ENCODE peak calls at places on chromosome 22, in nine cellular contexts. One of them, this sample, is unnamed.

GRCh38 chr22:32799516-32799915 is 2.0 kb upstream of the TIMP3 start:
- DNase-seq in kidney: no peak
- DNase-seq in brain microvascular endothelial cell: no peak
- DNase-seq in lower lobe of right lung: no peak
- DNase-seq in fibroblast of mammary gland: no peak
- DNase-seq in AG09309: no peak
- DNase-seq in progenitor cell of endocrine pancreas: no peak
- DNase-seq in cardiac fibroblast: no peak
- DNase-seq in heart right ventricle: no peak
- DNase-seq in this sample: no peak

GRCh38 chr22:24554316-24555159 is at the start of gene GUCD1:
- DNase-seq in kidney: no peak
- DNase-seq in brain microvascular endothelial cell: peak
- DNase-seq in lower lobe of right lung: peak
- DNase-seq in fibroblast of mammary gland: peak
- DNase-seq in AG09309: no peak
- DNase-seq in progenitor cell of endocrine pancreas: no peak
- DNase-seq in cardiac fibroblast: peak
- DNase-seq in heart right ventricle: no peak
- DNase-seq in this sample: no peak

GRCh38 chr22:37117092-37117491 is 7.6 kb upstream of the TMPRSS6 start:
- DNase-seq in kidney: no peak
- DNase-seq in brain microvascular endothelial cell: no peak
- DNase-seq in lower lobe of right lung: no peak
- DNase-seq in fibroblast of mammary gland: no peak
- DNase-seq in AG09309: no peak
- DNase-seq in progenitor cell of endocrine pancreas: no peak
- DNase-seq in cardiac fibroblast: no peak
- DNase-seq in heart right ventricle: no peak
- DNase-seq in this sample: no peak

GRCh38 chr22:27213291-27213690 is 555.9 kb downstream of the MIAT start:
- DNase-seq in kidney: no peak
- DNase-seq in brain microvascular endothelial cell: no peak
- DNase-seq in lower lobe of right lung: no peak
- DNase-seq in fibroblast of mammary gland: no peak
- DNase-seq in AG09309: no peak
- DNase-seq in progenitor cell of endocrine pancreas: no peak
- DNase-seq in cardiac fibroblast: no peak
- DNase-seq in heart right ventricle: no peak
- DNase-seq in this sample: no peak

GRCh38 chr22:30742291-30743256 is 47.9 kb downstream of the OSBP2 start:
- DNase-seq in kidney: no peak
- DNase-seq in brain microvascular endothelial cell: no peak
- DNase-seq in lower lobe of right lung: no peak
- DNase-seq in fibroblast of mammary gland: peak
- DNase-seq in AG09309: no peak
- DNase-seq in progenitor cell of endocrine pancreas: no peak
- DNase-seq in cardiac fibroblast: no peak
- DNase-seq in heart right ventricle: no peak
- DNase-seq in this sample: no peak

GRCh38 chr22:17057959-17058814 is 26.6 kb upstream of the IL17RA start:
- DNase-seq in kidney: no peak
- DNase-seq in brain microvascular endothelial cell: peak
- DNase-seq in lower lobe of right lung: peak
- DNase-seq in fibroblast of mammary gland: peak
- DNase-seq in AG09309: peak
- DNase-seq in progenitor cell of endocrine pancreas: peak
- DNase-seq in cardiac fibroblast: peak
- DNase-seq in heart right ventricle: peak
- DNase-seq in this sample: no peak

GRCh38 chr22:32721328-32722180 is 80.0 kb upstream of the TIMP3 start:
- DNase-seq in kidney: no peak
- DNase-seq in brain microvascular endothelial cell: no peak
- DNase-seq in lower lobe of right lung: no peak
- DNase-seq in fibroblast of mammary gland: no peak
- DNase-seq in AG09309: no peak
- DNase-seq in progenitor cell of endocrine pancreas: no peak
- DNase-seq in cardiac fibroblast: no peak
- DNase-seq in heart right ventricle: no peak
- DNase-seq in this sample: no peak

GRCh38 chr22:24699861-24700260 is 74.7 kb downstream of the PIWIL3 start:
- DNase-seq in kidney: no peak
- DNase-seq in brain microvascular endothelial cell: no peak
- DNase-seq in lower lobe of right lung: no peak
- DNase-seq in fibroblast of mammary gland: no peak
- DNase-seq in AG09309: no peak
- DNase-seq in progenitor cell of endocrine pancreas: no peak
- DNase-seq in cardiac fibroblast: no peak
- DNase-seq in heart right ventricle: no peak
- DNase-seq in this sample: no peak

GRCh38 chr22:23263651-23264555 is 83.6 kb downstream of the BCR start:
- DNase-seq in kidney: peak
- DNase-seq in brain microvascular endothelial cell: no peak
- DNase-seq in lower lobe of right lung: no peak
- DNase-seq in fibroblast of mammary gland: peak
- DNase-seq in AG09309: no peak
- DNase-seq in progenitor cell of endocrine pancreas: no peak
- DNase-seq in cardiac fibroblast: no peak
- DNase-seq in heart right ventricle: no peak
- DNase-seq in this sample: no peak

GRCh38 chr22:16988257-16988656 is 19.8 kb downstream of the GAB4 start:
- DNase-seq in kidney: no peak
- DNase-seq in brain microvascular endothelial cell: no peak
- DNase-seq in lower lobe of right lung: no peak
- DNase-seq in fibroblast of mammary gland: no peak
- DNase-seq in AG09309: no peak
- DNase-seq in progenitor cell of endocrine pancreas: no peak
- DNase-seq in cardiac fibroblast: no peak
- DNase-seq in heart right ventricle: no peak
- DNase-seq in this sample: peak

GRCh38 chr22:46064966-46065666 is 85.2 kb upstream of the PPARA start:
- DNase-seq in kidney: no peak
- DNase-seq in brain microvascular endothelial cell: no peak
- DNase-seq in lower lobe of right lung: no peak
- DNase-seq in fibroblast of mammary gland: peak
- DNase-seq in AG09309: no peak
- DNase-seq in progenitor cell of endocrine pancreas: no peak
- DNase-seq in cardiac fibroblast: no peak
- DNase-seq in heart right ventricle: no peak
- DNase-seq in this sample: no peak

GRCh38 chr22:46501701-46502100 is 35.7 kb downstream of the CELSR1 start:
- DNase-seq in kidney: no peak
- DNase-seq in brain microvascular endothelial cell: peak
- DNase-seq in lower lobe of right lung: no peak
- DNase-seq in fibroblast of mammary gland: peak
- DNase-seq in AG09309: no peak
- DNase-seq in progenitor cell of endocrine pancreas: no peak
- DNase-seq in cardiac fibroblast: peak
- DNase-seq in heart right ventricle: no peak
- DNase-seq in this sample: no peak

GRCh38 chr22:30425616-30426394 is at the start of gene MTFP1:
- DNase-seq in kidney: peak
- DNase-seq in brain microvascular endothelial cell: peak
- DNase-seq in lower lobe of right lung: peak
- DNase-seq in fibroblast of mammary gland: peak
- DNase-seq in AG09309: no peak
- DNase-seq in progenitor cell of endocrine pancreas: peak
- DNase-seq in cardiac fibroblast: peak
- DNase-seq in heart right ventricle: peak
- DNase-seq in this sample: peak

GRCh38 chr22:50696251-50696798 is 23.7 kb downstream of the SHANK3 start:
- DNase-seq in kidney: no peak
- DNase-seq in brain microvascular endothelial cell: no peak
- DNase-seq in lower lobe of right lung: peak
- DNase-seq in fibroblast of mammary gland: no peak
- DNase-seq in AG09309: no peak
- DNase-seq in progenitor cell of endocrine pancreas: no peak
- DNase-seq in cardiac fibroblast: no peak
- DNase-seq in heart right ventricle: no peak
- DNase-seq in this sample: peak

GRCh38 chr22:50695421-50696250 is 23.0 kb downstream of the SHANK3 start:
- DNase-seq in kidney: peak
- DNase-seq in brain microvascular endothelial cell: no peak
- DNase-seq in lower lobe of right lung: peak
- DNase-seq in fibroblast of mammary gland: no peak
- DNase-seq in AG09309: no peak
- DNase-seq in progenitor cell of endocrine pancreas: no peak
- DNase-seq in cardiac fibroblast: no peak
- DNase-seq in heart right ventricle: peak
- DNase-seq in this sample: peak

GRCh38 chr22:50694766-50695420 is 22.3 kb downstream of the SHANK3 start:
- DNase-seq in kidney: peak
- DNase-seq in brain microvascular endothelial cell: no peak
- DNase-seq in lower lobe of right lung: peak
- DNase-seq in fibroblast of mammary gland: no peak
- DNase-seq in AG09309: no peak
- DNase-seq in progenitor cell of endocrine pancreas: no peak
- DNase-seq in cardiac fibroblast: no peak
- DNase-seq in heart right ventricle: peak
- DNase-seq in this sample: peak

GRCh38 chr22:50693462-50693861 is 20.8 kb downstream of the SHANK3 start:
- DNase-seq in kidney: no peak
- DNase-seq in brain microvascular endothelial cell: no peak
- DNase-seq in lower lobe of right lung: no peak
- DNase-seq in fibroblast of mammary gland: no peak
- DNase-seq in AG09309: no peak
- DNase-seq in progenitor cell of endocrine pancreas: no peak
- DNase-seq in cardiac fibroblast: no peak
- DNase-seq in heart right ventricle: no peak
- DNase-seq in this sample: no peak

DNA sequence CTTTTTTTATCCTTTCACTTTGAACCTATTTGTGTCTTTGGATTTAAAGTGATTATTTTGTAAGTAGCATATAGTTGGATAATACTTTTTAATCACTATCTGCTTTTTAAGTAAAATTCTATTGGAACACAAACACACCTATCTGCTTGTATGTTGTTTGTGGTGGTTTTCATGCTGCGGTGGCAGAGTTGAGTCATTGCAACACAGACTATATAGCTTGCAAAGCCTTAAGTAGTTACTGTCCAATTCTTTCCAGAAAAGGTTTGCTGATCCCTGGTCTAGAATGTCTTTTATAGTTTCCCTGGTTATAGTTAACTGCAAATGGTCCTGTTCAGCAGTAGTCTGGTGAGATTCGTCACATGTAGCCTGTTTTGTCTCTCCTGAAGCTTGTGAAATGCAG is 21.5 kb downstream of the SHANK3 start:
- DNase-seq in kidney: no peak
- DNase-seq in brain microvascular endothelial cell: no peak
- DNase-seq in lower lobe of right lung: no peak
- DNase-seq in fibroblast of mammary gland: no peak
- DNase-seq in AG09309: no peak
- DNase-seq in progenitor cell of endocrine pancreas: no peak
- DNase-seq in cardiac fibroblast: no peak
- DNase-seq in heart right ventricle: no peak
- DNase-seq in this sample: no peak
- TF ChIP-seq CTCF in kidney: no peak
- TF ChIP-seq CTCF in brain microvascular endothelial cell: no peak
- TF ChIP-seq CTCF in lower lobe of right lung: no peak
- TF ChIP-seq CTCF in fibroblast of mammary gland: no peak
- TF ChIP-seq CTCF in AG09309: no peak
- TF ChIP-seq CTCF in progenitor cell of endocrine pancreas: no peak
- TF ChIP-seq CTCF in cardiac fibroblast: no peak
- TF ChIP-seq CTCF in heart right ventricle: no peak
- TF ChIP-seq CTCF in this sample: peak

GRCh38 chr22:50542416-50542927 is 3.2 kb upstream of the KLHDC7B start:
- DNase-seq in kidney: no peak
- DNase-seq in brain microvascular endothelial cell: no peak
- DNase-seq in lower lobe of right lung: no peak
- DNase-seq in fibroblast of mammary gland: peak
- DNase-seq in AG09309: no peak
- DNase-seq in progenitor cell of endocrine pancreas: no peak
- DNase-seq in cardiac fibroblast: no peak
- DNase-seq in heart right ventricle: no peak
- DNase-seq in this sample: no peak
- TF ChIP-seq CTCF in kidney: no peak
- TF ChIP-seq CTCF in brain microvascular endothelial cell: no peak
- TF ChIP-seq CTCF in lower lobe of right lung: no peak
- TF ChIP-seq CTCF in fibroblast of mammary gland: peak
- TF ChIP-seq CTCF in AG09309: no peak
- TF ChIP-seq CTCF in progenitor cell of endocrine pancreas: no peak
- TF ChIP-seq CTCF in cardiac fibroblast: peak
- TF ChIP-seq CTCF in heart right ventricle: no peak
- TF ChIP-seq CTCF in this sample: no peak

GRCh38 chr22:38201718-38202436 is at the start of gene MAFF:
- DNase-seq in kidney: peak
- DNase-seq in brain microvascular endothelial cell: peak
- DNase-seq in lower lobe of right lung: peak
- DNase-seq in fibroblast of mammary gland: peak
- DNase-seq in AG09309: peak
- DNase-seq in progenitor cell of endocrine pancreas: peak
- DNase-seq in cardiac fibroblast: peak
- DNase-seq in heart right ventricle: peak
- DNase-seq in this sample: no peak
- TF ChIP-seq CTCF in kidney: no peak
- TF ChIP-seq CTCF in brain microvascular endothelial cell: no peak
- TF ChIP-seq CTCF in lower lobe of right lung: no peak
- TF ChIP-seq CTCF in fibroblast of mammary gland: no peak
- TF ChIP-seq CTCF in AG09309: no peak
- TF ChIP-seq CTCF in progenitor cell of endocrine pancreas: no peak
- TF ChIP-seq CTCF in cardiac fibroblast: no peak
- TF ChIP-seq CTCF in heart right ventricle: no peak
- TF ChIP-seq CTCF in this sample: no peak

DNA sequence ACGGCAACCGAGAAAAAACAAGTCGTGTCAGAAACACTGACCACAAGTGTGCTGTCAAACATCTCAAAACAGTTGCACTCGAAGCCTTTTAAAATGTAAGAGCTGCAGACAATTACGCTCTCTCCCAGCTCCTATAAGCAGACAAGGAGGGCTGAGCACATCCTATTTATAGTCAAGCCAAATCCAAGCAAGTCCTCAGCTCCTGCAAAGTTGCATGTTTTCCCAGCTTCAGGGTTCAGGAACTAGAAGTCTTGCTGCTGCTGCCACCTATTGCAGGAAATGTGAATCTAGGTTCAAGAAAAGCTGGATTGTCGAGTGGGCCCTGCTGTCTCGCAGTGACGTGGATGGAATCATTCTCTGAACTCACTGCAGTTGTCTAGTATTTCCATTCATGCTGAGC is 15.5 kb downstream of the EFCAB6 start:
- DNase-seq in kidney: no peak
- DNase-seq in brain microvascular endothelial cell: peak
- DNase-seq in lower lobe of right lung: no peak
- DNase-seq in fibroblast of mammary gland: peak
- DNase-seq in AG09309: peak
- DNase-seq in progenitor cell of endocrine pancreas: no peak
- DNase-seq in cardiac fibroblast: peak
- DNase-seq in heart right ventricle: no peak
- DNase-seq in this sample: no peak
- TF ChIP-seq CTCF in kidney: peak
- TF ChIP-seq CTCF in brain microvascular endothelial cell: peak
- TF ChIP-seq CTCF in lower lobe of right lung: peak
- TF ChIP-seq CTCF in fibroblast of mammary gland: peak
- TF ChIP-seq CTCF in AG09309: peak
- TF ChIP-seq CTCF in progenitor cell of endocrine pancreas: peak
- TF ChIP-seq CTCF in cardiac fibroblast: peak
- TF ChIP-seq CTCF in heart right ventricle: no peak
- TF ChIP-seq CTCF in this sample: peak

GRCh38 chr22:20551805-20552449 is 44.5 kb downstream of the MED15 start:
- DNase-seq in kidney: no peak
- DNase-seq in brain microvascular endothelial cell: no peak
- DNase-seq in lower lobe of right lung: no peak
- DNase-seq in fibroblast of mammary gland: no peak
- DNase-seq in AG09309: no peak
- DNase-seq in progenitor cell of endocrine pancreas: no peak
- DNase-seq in cardiac fibroblast: no peak
- DNase-seq in heart right ventricle: peak
- DNase-seq in this sample: peak
- TF ChIP-seq CTCF in kidney: peak
- TF ChIP-seq CTCF in brain microvascular endothelial cell: peak
- TF ChIP-seq CTCF in lower lobe of right lung: peak
- TF ChIP-seq CTCF in fibroblast of mammary gland: peak
- TF ChIP-seq CTCF in AG09309: peak
- TF ChIP-seq CTCF in progenitor cell of endocrine pancreas: peak
- TF ChIP-seq CTCF in cardiac fibroblast: peak
- TF ChIP-seq CTCF in heart right ventricle: no peak
- TF ChIP-seq CTCF in this sample: peak